ENCODE peak calls at places on chromosomes 4 and X, in nine cellular contexts. S is heart left ventricle; A is right cardiac atrium; C is CD4-positive, alpha-beta T cell; K is heart right ventricle; W is pancreas; R is naive thymus-derived CD4-positive, alpha-beta T cell; U is Panc1; L is upper lobe of right lung. M is an unnamed sample. For H3K27me3, the result is how much of the 10 kb centered on the place peaks cover.

GRCh38 chr4:184816962-184817361 is 8.8 kb downstream of the ACSL1 start:
- ATAC-seq in S (no peak), A (no peak), C (no peak), K (no peak), W (no peak), R (no peak), U (no peak), L (no peak), M (no peak)

GRCh38 chr4:151553874-151554273 is 144.9 kb downstream of the FHIP1A start:
- ATAC-seq in S (no peak), A (no peak), C (no peak), K (no peak), W (peak), R (no peak), U (no peak), L (no peak), M (no peak)

GRCh38 chr4:112645541-112646329 is 8.8 kb downstream of the LARP7 start:
- ATAC-seq in S (no peak), A (no peak), C (no peak), K (no peak), W (no peak), R (no peak), U (no peak), L (no peak), M (no peak)

GRCh38 chr4:41160856-41161255 is 53.5 kb downstream of the APBB2 start:
- ATAC-seq in S (no peak), A (no peak), C (no peak), K (no peak), W (no peak), R (no peak), U (no peak), L (no peak), M (no peak)

GRCh38 chr4:107577743-107578142 is 142.3 kb downstream of the PAPSS1 start:
- ATAC-seq in S (no peak), A (no peak), C (no peak), K (no peak), W (no peak), R (no peak), U (no peak), L (no peak), M (no peak)

GRCh38 chr4:3864736-3865721 is 98.8 kb downstream of the ADRA2C start:
- ATAC-seq in S (no peak), A (no peak), C (no peak), K (no peak), W (no peak), R (peak), U (no peak), L (no peak), M (no peak)

GRCh38 chrX:9906919-9907318 is 60.2 kb upstream of the CLDN34 start:
- ATAC-seq in S (no peak), A (no peak), C (no peak), K (no peak), W (peak), R (no peak), U (no peak), L (peak), M (no peak)

GRCh38 chr4:14269824-14270223 is 642.3 kb upstream of the BOD1L1 start:
- ATAC-seq in S (peak), A (peak), C (no peak), K (peak), W (peak), R (peak), U (no peak), L (peak), M (no peak)

GRCh38 chr4:158065176-158065575 is 107.6 kb downstream of the GASK1B start:
- ATAC-seq in S (no peak), A (no peak), C (no peak), K (no peak), W (no peak), R (no peak), U (no peak), L (no peak), M (no peak)

GRCh38 chrX:155747520-155747919 is 133.6 kb upstream of the VAMP7 start:
- ATAC-seq in S (peak), A (no peak), C (no peak), K (peak), W (no peak), R (no peak), U (no peak), L (no peak), M (no peak)

GRCh38 chr4:61468091-61468720 is 268.1 kb downstream of the ADGRL3 start:
- ATAC-seq in S (no peak), A (no peak), C (no peak), K (no peak), W (no peak), R (no peak), U (no peak), L (no peak), M (no peak)

GRCh38 chrX:74490249-74490648 is 69.0 kb downstream of the SLC16A2 start:
- ATAC-seq in S (no peak), A (no peak), C (no peak), K (no peak), W (no peak), R (no peak), U (no peak), L (no peak), M (no peak)

GRCh38 chrX:17390325-17390992 is 15.5 kb downstream of the NHS start:
- ATAC-seq in S (no peak), A (no peak), C (no peak), K (no peak), W (no peak), R (no peak), U (no peak), L (no peak), M (no peak)

GRCh38 chr4:122930877-122931276 is 8.5 kb upstream of the NUDT6 start:
- ATAC-seq in S (no peak), A (no peak), C (no peak), K (no peak), W (no peak), R (no peak), U (no peak), L (no peak), M (no peak)

GRCh38 chr4:52925531-52925968 is 63.4 kb downstream of the RASL11B start:
- ATAC-seq in S (peak), A (no peak), C (no peak), K (no peak), W (no peak), R (no peak), U (no peak), L (no peak), M (no peak)
- H3K27me3 ChIP-seq in S (under half), A (under half), C (under half), K (under half), W (under half), R (under half), U (under half), L (under half), M (under half)

DNA sequence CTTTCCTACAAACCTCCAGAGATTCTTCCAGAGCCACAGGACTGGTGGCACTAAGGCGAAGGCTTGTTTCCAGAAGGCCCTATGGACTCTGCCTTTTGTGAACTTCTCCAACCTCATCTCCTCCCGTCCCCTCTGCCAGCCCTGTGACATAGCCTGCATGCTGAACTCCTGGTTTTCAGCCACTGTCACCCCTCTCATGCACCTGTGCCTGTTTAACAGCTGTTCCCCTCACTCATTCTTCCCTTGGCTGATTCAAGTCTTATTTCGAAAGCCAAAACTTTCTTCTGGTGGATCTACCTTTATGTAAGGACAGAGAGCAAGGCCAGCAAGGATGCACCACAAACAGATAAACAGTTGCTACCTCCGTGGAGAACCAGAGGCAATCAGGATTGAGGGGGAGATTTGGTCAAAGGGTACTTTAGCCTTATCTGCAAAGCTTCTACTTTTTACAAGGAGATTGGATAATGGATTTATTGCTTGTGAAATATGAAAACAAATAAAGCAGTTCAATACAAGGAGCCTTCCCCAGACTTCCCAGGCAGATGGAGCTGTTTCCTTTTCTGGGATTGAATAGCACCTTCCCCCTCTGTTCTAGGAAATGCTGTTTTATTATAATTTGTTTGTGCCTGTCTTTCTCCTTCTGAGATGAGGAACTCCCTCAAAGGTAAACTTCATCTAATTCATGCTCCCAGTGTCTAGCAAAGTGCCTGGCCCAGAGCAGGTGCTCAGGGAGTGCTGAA is 5.7 kb downstream of the CITED1 start:
- ATAC-seq in S (no peak), A (no peak), C (no peak), K (no peak), W (no peak), R (no peak), U (no peak), L (no peak), M (no peak)
- H3K27me3 ChIP-seq in S (half or more), A (under half), C (under half), K (under half), W (under half), R (under half), U (under half), L (under half), M (under half)

GRCh38 chrX:110791206-110791605 is 4.4 kb downstream of the CHRDL1 start:
- ATAC-seq in S (no peak), A (no peak), C (no peak), K (no peak), W (no peak), R (no peak), U (no peak), L (no peak), M (no peak)

DNA sequence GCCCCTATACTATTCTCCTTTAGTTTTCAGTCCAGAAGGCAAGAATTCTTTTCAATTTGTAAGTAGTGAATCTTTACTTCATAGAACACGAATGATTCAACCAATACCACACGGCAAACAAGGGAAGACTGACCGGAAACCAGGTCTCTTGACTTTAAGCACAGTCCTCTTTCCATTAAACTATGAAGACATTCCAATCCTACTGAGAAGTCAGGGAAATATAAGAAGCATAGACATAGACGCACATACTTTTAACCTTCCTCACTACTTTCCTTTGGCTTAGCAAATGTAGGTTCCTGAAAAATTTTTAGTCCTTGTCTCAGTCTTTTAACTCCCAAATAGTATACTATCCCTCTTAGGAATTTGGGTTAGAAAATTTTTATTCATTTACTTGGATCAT is 9.1 kb downstream of the CHRDL1 start:
- ATAC-seq in S (no peak), A (no peak), C (no peak), K (no peak), W (no peak), R (no peak), U (no peak), L (no peak), M (no peak)
- H3K27me3 ChIP-seq in S (under half), A (under half), C (under half), K (under half), W (under half), R (under half), U (under half), L (under half), M (under half)

DNA sequence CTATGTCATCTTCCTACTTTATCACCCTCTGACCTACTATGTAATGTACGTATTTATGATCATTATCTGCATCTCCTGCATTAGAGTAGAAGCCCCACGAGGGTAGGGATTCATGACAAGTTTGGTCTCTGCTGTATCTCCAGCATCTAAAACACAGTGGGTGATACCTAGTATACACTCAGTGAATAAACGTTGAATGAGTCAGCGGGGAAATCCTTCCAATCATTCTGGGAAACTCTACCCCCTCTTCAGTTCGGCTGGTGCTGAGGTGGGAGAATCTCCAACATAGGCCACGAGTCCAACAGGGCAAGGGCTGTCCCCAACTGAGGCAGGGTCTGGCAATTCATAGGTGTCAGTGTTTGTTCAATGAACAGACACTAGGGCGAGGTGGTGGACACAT is 74.4 kb upstream of the EFNB1 start:
- ATAC-seq in S (no peak), A (no peak), C (no peak), K (no peak), W (no peak), R (no peak), U (no peak), L (no peak), M (no peak)
- H3K27me3 ChIP-seq in S (under half), A (under half), C (under half), K (under half), W (under half), R (under half), U (under half), L (under half), M (under half)

GRCh38 chrX:49999048-49999447 is 76.7 kb downstream of the CLCN5 start:
- ATAC-seq in S (no peak), A (no peak), C (no peak), K (no peak), W (no peak), R (no peak), U (no peak), L (no peak), M (no peak)
- H3K27me3 ChIP-seq in S (under half), A (under half), C (under half), K (under half), W (under half), R (under half), U (under half), L (under half), M (under half)